ENCODE peak calls at places on chromosomes 12 and 14, in seven cellular contexts. One of them, this sample, is unnamed.

GRCh38 chr12:68827895-68828294 is 19.9 kb downstream of the MDM2 start:
- DNase-seq in midbrain: no peak
- DNase-seq in NCI-H2029 treated with DMSO at 0.1 percent for 48 hours: no peak
- DNase-seq in H7: no peak
- DNase-seq in D341Med: no peak
- DNase-seq in upper lobe of right lung: no peak
- DNase-seq in activated naive CD4-positive, alpha-beta T cell treated with anti-CD3 and anti-CD28 coated beads, Interleukin-2, amount 50 U/mL, for 16 hours: no peak
- DNase-seq in this sample: no peak

GRCh38 chr12:23781118-23781517 is 168.4 kb downstream of the SOX5 start:
- DNase-seq in activated naive CD4-positive, alpha-beta T cell treated with anti-CD3 and anti-CD28 coated beads, Interleukin-2, amount 50 U/mL, for 16 hours: no peak
- DNase-seq in NCI-H2029 treated with DMSO at 0.1 percent for 48 hours: no peak
- DNase-seq in upper lobe of right lung: no peak
- DNase-seq in D341Med: no peak
- DNase-seq in H7: no peak
- DNase-seq in midbrain: no peak
- DNase-seq in this sample: no peak

GRCh38 chr14:101050901-101051490 is 147.5 kb upstream of the RTL1 start:
- DNase-seq in D341Med: no peak
- DNase-seq in NCI-H2029 treated with DMSO at 0.1 percent for 48 hours: no peak
- DNase-seq in upper lobe of right lung: no peak
- DNase-seq in midbrain: no peak
- DNase-seq in H7: no peak
- DNase-seq in activated naive CD4-positive, alpha-beta T cell treated with anti-CD3 and anti-CD28 coated beads, Interleukin-2, amount 50 U/mL, for 16 hours: no peak
- DNase-seq in this sample: no peak

GRCh38 chr14:77470192-77470870 is 12.4 kb downstream of the AHSA1 start:
- DNase-seq in NCI-H2029 treated with DMSO at 0.1 percent for 48 hours: no peak
- DNase-seq in activated naive CD4-positive, alpha-beta T cell treated with anti-CD3 and anti-CD28 coated beads, Interleukin-2, amount 50 U/mL, for 16 hours: no peak
- DNase-seq in H7: no peak
- DNase-seq in D341Med: no peak
- DNase-seq in midbrain: no peak
- DNase-seq in upper lobe of right lung: no peak
- DNase-seq in this sample: no peak

GRCh38 chr14:101587403-101587998 is 26.2 kb downstream of the DIO3 start:
- DNase-seq in NCI-H2029 treated with DMSO at 0.1 percent for 48 hours: no peak
- DNase-seq in H7: no peak
- DNase-seq in D341Med: peak
- DNase-seq in activated naive CD4-positive, alpha-beta T cell treated with anti-CD3 and anti-CD28 coated beads, Interleukin-2, amount 50 U/mL, for 16 hours: no peak
- DNase-seq in midbrain: no peak
- DNase-seq in upper lobe of right lung: peak
- DNase-seq in this sample: no peak

GRCh38 chr12:46832084-46832704 is 6.4 kb upstream of the SLC38A4 start:
- DNase-seq in H7: peak
- DNase-seq in activated naive CD4-positive, alpha-beta T cell treated with anti-CD3 and anti-CD28 coated beads, Interleukin-2, amount 50 U/mL, for 16 hours: no peak
- DNase-seq in upper lobe of right lung: no peak
- DNase-seq in NCI-H2029 treated with DMSO at 0.1 percent for 48 hours: peak
- DNase-seq in midbrain: no peak
- DNase-seq in D341Med: no peak
- DNase-seq in this sample: no peak

GRCh38 chr12:1457901-1458300 is 136.5 kb downstream of the FBXL14 start:
- DNase-seq in upper lobe of right lung: no peak
- DNase-seq in D341Med: no peak
- DNase-seq in NCI-H2029 treated with DMSO at 0.1 percent for 48 hours: no peak
- DNase-seq in activated naive CD4-positive, alpha-beta T cell treated with anti-CD3 and anti-CD28 coated beads, Interleukin-2, amount 50 U/mL, for 16 hours: no peak
- DNase-seq in H7: no peak
- DNase-seq in midbrain: no peak
- DNase-seq in this sample: no peak

GRCh38 chr12:13171921-13172859 is 24.3 kb upstream of the EMP1 start:
- DNase-seq in NCI-H2029 treated with DMSO at 0.1 percent for 48 hours: no peak
- DNase-seq in upper lobe of right lung: no peak
- DNase-seq in midbrain: no peak
- DNase-seq in activated naive CD4-positive, alpha-beta T cell treated with anti-CD3 and anti-CD28 coated beads, Interleukin-2, amount 50 U/mL, for 16 hours: no peak
- DNase-seq in D341Med: no peak
- DNase-seq in H7: peak
- DNase-seq in this sample: no peak

GRCh38 chr12:57165741-57166140 is 18.3 kb upstream of the LRP1-AS start:
- DNase-seq in activated naive CD4-positive, alpha-beta T cell treated with anti-CD3 and anti-CD28 coated beads, Interleukin-2, amount 50 U/mL, for 16 hours: no peak
- DNase-seq in midbrain: no peak
- DNase-seq in D341Med: no peak
- DNase-seq in H7: no peak
- DNase-seq in upper lobe of right lung: no peak
- DNase-seq in NCI-H2029 treated with DMSO at 0.1 percent for 48 hours: no peak
- DNase-seq in this sample: no peak

GRCh38 chr12:21336656-21337055 is 1.9 kb upstream of the SLCO1A2 start:
- DNase-seq in midbrain: peak
- DNase-seq in H7: no peak
- DNase-seq in upper lobe of right lung: no peak
- DNase-seq in NCI-H2029 treated with DMSO at 0.1 percent for 48 hours: no peak
- DNase-seq in activated naive CD4-positive, alpha-beta T cell treated with anti-CD3 and anti-CD28 coated beads, Interleukin-2, amount 50 U/mL, for 16 hours: no peak
- DNase-seq in D341Med: no peak
- DNase-seq in this sample: no peak

GRCh38 chr12:31783996-31784645 is 55.3 kb upstream of the AMN1 start:
- DNase-seq in H7: no peak
- DNase-seq in D341Med: peak
- DNase-seq in midbrain: no peak
- DNase-seq in NCI-H2029 treated with DMSO at 0.1 percent for 48 hours: no peak
- DNase-seq in upper lobe of right lung: no peak
- DNase-seq in activated naive CD4-positive, alpha-beta T cell treated with anti-CD3 and anti-CD28 coated beads, Interleukin-2, amount 50 U/mL, for 16 hours: no peak
- DNase-seq in this sample: peak

GRCh38 chr14:28294834-28295440 is 471.6 kb upstream of the FOXG1 start:
- DNase-seq in upper lobe of right lung: no peak
- DNase-seq in activated naive CD4-positive, alpha-beta T cell treated with anti-CD3 and anti-CD28 coated beads, Interleukin-2, amount 50 U/mL, for 16 hours: no peak
- DNase-seq in midbrain: no peak
- DNase-seq in H7: no peak
- DNase-seq in NCI-H2029 treated with DMSO at 0.1 percent for 48 hours: peak
- DNase-seq in D341Med: peak
- DNase-seq in this sample: no peak

GRCh38 chr12:42568952-42569916 is 20.3 kb downstream of the PRICKLE1 start:
- DNase-seq in H7: no peak
- DNase-seq in D341Med: no peak
- DNase-seq in activated naive CD4-positive, alpha-beta T cell treated with anti-CD3 and anti-CD28 coated beads, Interleukin-2, amount 50 U/mL, for 16 hours: no peak
- DNase-seq in upper lobe of right lung: no peak
- DNase-seq in NCI-H2029 treated with DMSO at 0.1 percent for 48 hours: peak
- DNase-seq in midbrain: peak
- DNase-seq in this sample: peak

GRCh38 chr12:31324845-31325523 is 966 bp downstream of the SINHCAF start:
- DNase-seq in NCI-H2029 treated with DMSO at 0.1 percent for 48 hours: peak
- DNase-seq in midbrain: no peak
- DNase-seq in upper lobe of right lung: peak
- DNase-seq in D341Med: peak
- DNase-seq in H7: peak
- DNase-seq in activated naive CD4-positive, alpha-beta T cell treated with anti-CD3 and anti-CD28 coated beads, Interleukin-2, amount 50 U/mL, for 16 hours: peak
- DNase-seq in this sample: no peak

GRCh38 chr12:6917491-6918231 is 3.3 kb downstream of the ENO2 start:
- DNase-seq in D341Med: no peak
- DNase-seq in midbrain: no peak
- DNase-seq in H7: peak
- DNase-seq in activated naive CD4-positive, alpha-beta T cell treated with anti-CD3 and anti-CD28 coated beads, Interleukin-2, amount 50 U/mL, for 16 hours: no peak
- DNase-seq in NCI-H2029 treated with DMSO at 0.1 percent for 48 hours: no peak
- DNase-seq in upper lobe of right lung: no peak
- DNase-seq in this sample: no peak

GRCh38 chr12:120980800-120981368 is 2.5 kb downstream of the HNF1A start:
- DNase-seq in upper lobe of right lung: no peak
- DNase-seq in H7: no peak
- DNase-seq in activated naive CD4-positive, alpha-beta T cell treated with anti-CD3 and anti-CD28 coated beads, Interleukin-2, amount 50 U/mL, for 16 hours: no peak
- DNase-seq in D341Med: no peak
- DNase-seq in NCI-H2029 treated with DMSO at 0.1 percent for 48 hours: no peak
- DNase-seq in midbrain: no peak
- DNase-seq in this sample: no peak

GRCh38 chr12:27186240-27186839 is 57.7 kb upstream of the STK38L start:
- DNase-seq in NCI-H2029 treated with DMSO at 0.1 percent for 48 hours: no peak
- DNase-seq in midbrain: no peak
- DNase-seq in H7: no peak
- DNase-seq in activated naive CD4-positive, alpha-beta T cell treated with anti-CD3 and anti-CD28 coated beads, Interleukin-2, amount 50 U/mL, for 16 hours: no peak
- DNase-seq in D341Med: no peak
- DNase-seq in upper lobe of right lung: no peak
- DNase-seq in this sample: no peak

GRCh38 chr14:70655110-70655826 is 13.6 kb downstream of the TTC9 start:
- DNase-seq in upper lobe of right lung: no peak
- DNase-seq in H7: peak
- DNase-seq in midbrain: no peak
- DNase-seq in D341Med: no peak
- DNase-seq in NCI-H2029 treated with DMSO at 0.1 percent for 48 hours: no peak
- DNase-seq in activated naive CD4-positive, alpha-beta T cell treated with anti-CD3 and anti-CD28 coated beads, Interleukin-2, amount 50 U/mL, for 16 hours: peak
- DNase-seq in this sample: no peak

GRCh38 chr14:82419933-82420332 is 886.3 kb upstream of the SEL1L start:
- DNase-seq in activated naive CD4-positive, alpha-beta T cell treated with anti-CD3 and anti-CD28 coated beads, Interleukin-2, amount 50 U/mL, for 16 hours: no peak
- DNase-seq in D341Med: no peak
- DNase-seq in H7: no peak
- DNase-seq in upper lobe of right lung: no peak
- DNase-seq in midbrain: no peak
- DNase-seq in NCI-H2029 treated with DMSO at 0.1 percent for 48 hours: no peak
- DNase-seq in this sample: no peak

GRCh38 chr14:90179809-90180779 is 76.3 kb upstream of the PSMC1 start:
- DNase-seq in D341Med: no peak
- DNase-seq in activated naive CD4-positive, alpha-beta T cell treated with anti-CD3 and anti-CD28 coated beads, Interleukin-2, amount 50 U/mL, for 16 hours: no peak
- DNase-seq in midbrain: no peak
- DNase-seq in upper lobe of right lung: no peak
- DNase-seq in NCI-H2029 treated with DMSO at 0.1 percent for 48 hours: no peak
- DNase-seq in H7: no peak
- DNase-seq in this sample: no peak